ENCODE peak calls at places on chromosomes 1 and 21, in nine cellular contexts. One of them, this sample, is unnamed.

GRCh38 chr1:53381790-53382401 is 54.0 kb upstream of the LRP8 start:
- DNase-seq in nucleus accumbens: no peak
- DNase-seq in stimulated activated CD4-positive, alpha-beta T cell treated with anti-CD3 and anti-CD28 coated beads, Interleukin-4, amount 100 ng/mL, for 48 hours: no peak
- DNase-seq in OCI-M1: no peak
- DNase-seq in cardiac muscle cell: peak; percentile 22
- DNase-seq in aorta: no peak
- DNase-seq in brain microvascular endothelial cell: peak; percentile 69
- DNase-seq in posterior vena cava: peak; percentile 25
- DNase-seq in activated CD4-positive, CD25-positive, alpha-beta regulatory T cell: no peak
- DNase-seq in this sample: no peak

GRCh38 chr1:171142451-171143121 is 42.5 kb upstream of the FMO2 start:
- DNase-seq in nucleus accumbens: no peak
- DNase-seq in activated CD4-positive, CD25-positive, alpha-beta regulatory T cell: no peak
- DNase-seq in cardiac muscle cell: peak; percentile 98
- DNase-seq in OCI-M1: no peak
- DNase-seq in brain microvascular endothelial cell: peak; percentile 28
- DNase-seq in posterior vena cava: no peak
- DNase-seq in stimulated activated CD4-positive, alpha-beta T cell treated with anti-CD3 and anti-CD28 coated beads, Interleukin-4, amount 100 ng/mL, for 48 hours: no peak
- DNase-seq in aorta: no peak
- DNase-seq in this sample: peak; percentile 44

GRCh38 chr1:189538271-189538670 is 939.4 kb downstream of the BRINP3 start:
- DNase-seq in OCI-M1: no peak
- DNase-seq in cardiac muscle cell: no peak
- DNase-seq in posterior vena cava: no peak
- DNase-seq in brain microvascular endothelial cell: no peak
- DNase-seq in activated CD4-positive, CD25-positive, alpha-beta regulatory T cell: no peak
- DNase-seq in stimulated activated CD4-positive, alpha-beta T cell treated with anti-CD3 and anti-CD28 coated beads, Interleukin-4, amount 100 ng/mL, for 48 hours: no peak
- DNase-seq in aorta: no peak
- DNase-seq in nucleus accumbens: no peak
- DNase-seq in this sample: no peak

GRCh38 chr1:154520333-154520732 is 18.1 kb upstream of the SHE start:
- DNase-seq in posterior vena cava: no peak
- DNase-seq in activated CD4-positive, CD25-positive, alpha-beta regulatory T cell: no peak
- DNase-seq in brain microvascular endothelial cell: peak; percentile 13
- DNase-seq in cardiac muscle cell: peak; percentile 22
- DNase-seq in OCI-M1: peak; percentile 20
- DNase-seq in aorta: no peak
- DNase-seq in stimulated activated CD4-positive, alpha-beta T cell treated with anti-CD3 and anti-CD28 coated beads, Interleukin-4, amount 100 ng/mL, for 48 hours: no peak
- DNase-seq in nucleus accumbens: no peak
- DNase-seq in this sample: no peak

GRCh38 chr1:89836252-89836996 is 15.6 kb downstream of the LRRC8D start:
- DNase-seq in aorta: no peak
- DNase-seq in activated CD4-positive, CD25-positive, alpha-beta regulatory T cell: no peak
- DNase-seq in brain microvascular endothelial cell: no peak
- DNase-seq in OCI-M1: no peak
- DNase-seq in cardiac muscle cell: no peak
- DNase-seq in posterior vena cava: no peak
- DNase-seq in nucleus accumbens: no peak
- DNase-seq in stimulated activated CD4-positive, alpha-beta T cell treated with anti-CD3 and anti-CD28 coated beads, Interleukin-4, amount 100 ng/mL, for 48 hours: no peak
- DNase-seq in this sample: no peak

GRCh38 chr21:41928621-41929220 is 25.1 kb downstream of the C2CD2 start:
- DNase-seq in nucleus accumbens: no peak
- DNase-seq in aorta: no peak
- DNase-seq in posterior vena cava: no peak
- DNase-seq in cardiac muscle cell: no peak
- DNase-seq in activated CD4-positive, CD25-positive, alpha-beta regulatory T cell: no peak
- DNase-seq in OCI-M1: peak; percentile 90
- DNase-seq in brain microvascular endothelial cell: no peak
- DNase-seq in stimulated activated CD4-positive, alpha-beta T cell treated with anti-CD3 and anti-CD28 coated beads, Interleukin-4, amount 100 ng/mL, for 48 hours: no peak
- DNase-seq in this sample: no peak

GRCh38 chr1:169779970-169780369 is 14.7 kb downstream of the METTL18 start:
- DNase-seq in aorta: no peak
- DNase-seq in posterior vena cava: no peak
- DNase-seq in stimulated activated CD4-positive, alpha-beta T cell treated with anti-CD3 and anti-CD28 coated beads, Interleukin-4, amount 100 ng/mL, for 48 hours: no peak
- DNase-seq in nucleus accumbens: no peak
- DNase-seq in OCI-M1: no peak
- DNase-seq in activated CD4-positive, CD25-positive, alpha-beta regulatory T cell: no peak
- DNase-seq in cardiac muscle cell: no peak
- DNase-seq in brain microvascular endothelial cell: peak; percentile 66
- DNase-seq in this sample: no peak

GRCh38 chr1:29655945-29656866 is 419.9 kb downstream of the PTPRU start:
- DNase-seq in stimulated activated CD4-positive, alpha-beta T cell treated with anti-CD3 and anti-CD28 coated beads, Interleukin-4, amount 100 ng/mL, for 48 hours: no peak
- DNase-seq in aorta: no peak
- DNase-seq in brain microvascular endothelial cell: no peak
- DNase-seq in OCI-M1: no peak
- DNase-seq in nucleus accumbens: no peak
- DNase-seq in posterior vena cava: peak; percentile 66
- DNase-seq in cardiac muscle cell: peak; percentile 6
- DNase-seq in activated CD4-positive, CD25-positive, alpha-beta regulatory T cell: no peak
- DNase-seq in this sample: no peak

GRCh38 chr1:71792264-71792663 is 490.1 kb downstream of the NEGR1 start:
- DNase-seq in OCI-M1: peak; percentile 83
- DNase-seq in activated CD4-positive, CD25-positive, alpha-beta regulatory T cell: no peak
- DNase-seq in nucleus accumbens: no peak
- DNase-seq in cardiac muscle cell: no peak
- DNase-seq in brain microvascular endothelial cell: no peak
- DNase-seq in aorta: no peak
- DNase-seq in posterior vena cava: no peak
- DNase-seq in stimulated activated CD4-positive, alpha-beta T cell treated with anti-CD3 and anti-CD28 coated beads, Interleukin-4, amount 100 ng/mL, for 48 hours: no peak
- DNase-seq in this sample: no peak

GRCh38 chr1:65253800-65254319 is 55.5 kb upstream of the DNAJC6 start:
- DNase-seq in cardiac muscle cell: no peak
- DNase-seq in OCI-M1: peak; percentile 82
- DNase-seq in brain microvascular endothelial cell: peak; percentile 22
- DNase-seq in stimulated activated CD4-positive, alpha-beta T cell treated with anti-CD3 and anti-CD28 coated beads, Interleukin-4, amount 100 ng/mL, for 48 hours: no peak
- DNase-seq in activated CD4-positive, CD25-positive, alpha-beta regulatory T cell: no peak
- DNase-seq in nucleus accumbens: no peak
- DNase-seq in posterior vena cava: no peak
- DNase-seq in aorta: no peak
- DNase-seq in this sample: no peak

GRCh38 chr1:10510520-10511493 is 36.1 kb downstream of the PEX14 start:
- DNase-seq in nucleus accumbens: no peak
- DNase-seq in aorta: no peak
- DNase-seq in posterior vena cava: no peak
- DNase-seq in cardiac muscle cell: peak; percentile 74
- DNase-seq in OCI-M1: peak; percentile 91
- DNase-seq in activated CD4-positive, CD25-positive, alpha-beta regulatory T cell: peak; percentile 58
- DNase-seq in brain microvascular endothelial cell: peak; percentile 79
- DNase-seq in stimulated activated CD4-positive, alpha-beta T cell treated with anti-CD3 and anti-CD28 coated beads, Interleukin-4, amount 100 ng/mL, for 48 hours: peak; percentile 73
- DNase-seq in this sample: peak; percentile 73

GRCh38 chr1:167681497-167682102 is 40.2 kb upstream of the MPZL1 start:
- DNase-seq in activated CD4-positive, CD25-positive, alpha-beta regulatory T cell: no peak
- DNase-seq in cardiac muscle cell: no peak
- DNase-seq in aorta: no peak
- DNase-seq in nucleus accumbens: no peak
- DNase-seq in stimulated activated CD4-positive, alpha-beta T cell treated with anti-CD3 and anti-CD28 coated beads, Interleukin-4, amount 100 ng/mL, for 48 hours: no peak
- DNase-seq in brain microvascular endothelial cell: no peak
- DNase-seq in OCI-M1: no peak
- DNase-seq in posterior vena cava: no peak
- DNase-seq in this sample: no peak

GRCh38 chr1:94803517-94804441 is 16.4 kb upstream of the SLC44A3 start:
- DNase-seq in posterior vena cava: no peak
- DNase-seq in nucleus accumbens: peak; percentile 48
- DNase-seq in OCI-M1: no peak
- DNase-seq in cardiac muscle cell: peak; percentile 55
- DNase-seq in aorta: no peak
- DNase-seq in activated CD4-positive, CD25-positive, alpha-beta regulatory T cell: no peak
- DNase-seq in brain microvascular endothelial cell: no peak
- DNase-seq in stimulated activated CD4-positive, alpha-beta T cell treated with anti-CD3 and anti-CD28 coated beads, Interleukin-4, amount 100 ng/mL, for 48 hours: no peak
- DNase-seq in this sample: peak; percentile 52

GRCh38 chr1:116415699-116416533 is 42.9 kb downstream of the ATP1A1 start:
- DNase-seq in brain microvascular endothelial cell: no peak
- DNase-seq in aorta: no peak
- DNase-seq in stimulated activated CD4-positive, alpha-beta T cell treated with anti-CD3 and anti-CD28 coated beads, Interleukin-4, amount 100 ng/mL, for 48 hours: no peak
- DNase-seq in posterior vena cava: no peak
- DNase-seq in cardiac muscle cell: peak; percentile 25
- DNase-seq in nucleus accumbens: no peak
- DNase-seq in OCI-M1: peak; percentile 98
- DNase-seq in activated CD4-positive, CD25-positive, alpha-beta regulatory T cell: no peak
- DNase-seq in this sample: no peak

GRCh38 chr1:223886516-223886921 is 40.8 kb upstream of the TP53BP2 start:
- DNase-seq in stimulated activated CD4-positive, alpha-beta T cell treated with anti-CD3 and anti-CD28 coated beads, Interleukin-4, amount 100 ng/mL, for 48 hours: no peak
- DNase-seq in nucleus accumbens: no peak
- DNase-seq in activated CD4-positive, CD25-positive, alpha-beta regulatory T cell: no peak
- DNase-seq in posterior vena cava: no peak
- DNase-seq in cardiac muscle cell: no peak
- DNase-seq in brain microvascular endothelial cell: no peak
- DNase-seq in OCI-M1: no peak
- DNase-seq in aorta: no peak
- DNase-seq in this sample: peak; percentile 89

GRCh38 chr1:1806890-1807289 is 28.6 kb upstream of the NADK start:
- DNase-seq in activated CD4-positive, CD25-positive, alpha-beta regulatory T cell: no peak
- DNase-seq in OCI-M1: no peak
- DNase-seq in stimulated activated CD4-positive, alpha-beta T cell treated with anti-CD3 and anti-CD28 coated beads, Interleukin-4, amount 100 ng/mL, for 48 hours: no peak
- DNase-seq in brain microvascular endothelial cell: no peak
- DNase-seq in aorta: peak; percentile 63
- DNase-seq in posterior vena cava: no peak
- DNase-seq in nucleus accumbens: no peak
- DNase-seq in cardiac muscle cell: no peak
- DNase-seq in this sample: no peak

GRCh38 chr21:35036521-35037383 is 12.3 kb downstream of the RUNX1 start:
- DNase-seq in activated CD4-positive, CD25-positive, alpha-beta regulatory T cell: no peak
- DNase-seq in aorta: no peak
- DNase-seq in cardiac muscle cell: no peak
- DNase-seq in brain microvascular endothelial cell: no peak
- DNase-seq in OCI-M1: no peak
- DNase-seq in nucleus accumbens: no peak
- DNase-seq in stimulated activated CD4-positive, alpha-beta T cell treated with anti-CD3 and anti-CD28 coated beads, Interleukin-4, amount 100 ng/mL, for 48 hours: no peak
- DNase-seq in posterior vena cava: no peak
- DNase-seq in this sample: no peak

GRCh38 chr1:10834770-10835412 is 38.4 kb upstream of the CASZ1 start:
- DNase-seq in nucleus accumbens: no peak
- DNase-seq in stimulated activated CD4-positive, alpha-beta T cell treated with anti-CD3 and anti-CD28 coated beads, Interleukin-4, amount 100 ng/mL, for 48 hours: no peak
- DNase-seq in OCI-M1: no peak
- DNase-seq in cardiac muscle cell: no peak
- DNase-seq in posterior vena cava: no peak
- DNase-seq in brain microvascular endothelial cell: no peak
- DNase-seq in activated CD4-positive, CD25-positive, alpha-beta regulatory T cell: no peak
- DNase-seq in aorta: no peak
- DNase-seq in this sample: no peak

GRCh38 chr1:108639899-108640560 is 20.9 kb downstream of the HENMT1 start:
- DNase-seq in nucleus accumbens: no peak
- DNase-seq in stimulated activated CD4-positive, alpha-beta T cell treated with anti-CD3 and anti-CD28 coated beads, Interleukin-4, amount 100 ng/mL, for 48 hours: no peak
- DNase-seq in OCI-M1: peak; percentile 22
- DNase-seq in activated CD4-positive, CD25-positive, alpha-beta regulatory T cell: no peak
- DNase-seq in cardiac muscle cell: no peak
- DNase-seq in brain microvascular endothelial cell: no peak
- DNase-seq in aorta: no peak
- DNase-seq in posterior vena cava: no peak
- DNase-seq in this sample: no peak

GRCh38 chr1:12179111-12179519 is 12.3 kb downstream of the TNFRSF1B start:
- DNase-seq in OCI-M1: no peak
- DNase-seq in stimulated activated CD4-positive, alpha-beta T cell treated with anti-CD3 and anti-CD28 coated beads, Interleukin-4, amount 100 ng/mL, for 48 hours: peak; percentile 80
- DNase-seq in nucleus accumbens: no peak
- DNase-seq in posterior vena cava: no peak
- DNase-seq in brain microvascular endothelial cell: peak; percentile 85
- DNase-seq in aorta: no peak
- DNase-seq in activated CD4-positive, CD25-positive, alpha-beta regulatory T cell: peak; percentile 42
- DNase-seq in cardiac muscle cell: peak; percentile 62
- DNase-seq in this sample: peak; percentile 63

GRCh38 chr1:45410850-45411509 is 70.7 kb upstream of the MUTYH start:
- DNase-seq in posterior vena cava: no peak
- DNase-seq in activated CD4-positive, CD25-positive, alpha-beta regulatory T cell: no peak
- DNase-seq in aorta: no peak
- DNase-seq in stimulated activated CD4-positive, alpha-beta T cell treated with anti-CD3 and anti-CD28 coated beads, Interleukin-4, amount 100 ng/mL, for 48 hours: no peak
- DNase-seq in OCI-M1: peak; percentile 65
- DNase-seq in nucleus accumbens: no peak
- DNase-seq in brain microvascular endothelial cell: no peak
- DNase-seq in cardiac muscle cell: no peak
- DNase-seq in this sample: peak; percentile 15

GRCh38 chr1:185774384-185774783 is 40.2 kb downstream of the HMCN1 start:
- DNase-seq in nucleus accumbens: no peak
- DNase-seq in OCI-M1: no peak
- DNase-seq in brain microvascular endothelial cell: no peak
- DNase-seq in cardiac muscle cell: no peak
- DNase-seq in activated CD4-positive, CD25-positive, alpha-beta regulatory T cell: no peak
- DNase-seq in aorta: no peak
- DNase-seq in posterior vena cava: no peak
- DNase-seq in stimulated activated CD4-positive, alpha-beta T cell treated with anti-CD3 and anti-CD28 coated beads, Interleukin-4, amount 100 ng/mL, for 48 hours: no peak
- DNase-seq in this sample: no peak

GRCh38 chr21:36079010-36079649 is 9.3 kb downstream of the CBR1 start:
- DNase-seq in OCI-M1: peak; percentile 98
- DNase-seq in posterior vena cava: no peak
- DNase-seq in aorta: no peak
- DNase-seq in nucleus accumbens: no peak
- DNase-seq in stimulated activated CD4-positive, alpha-beta T cell treated with anti-CD3 and anti-CD28 coated beads, Interleukin-4, amount 100 ng/mL, for 48 hours: peak; percentile 21
- DNase-seq in cardiac muscle cell: no peak
- DNase-seq in activated CD4-positive, CD25-positive, alpha-beta regulatory T cell: peak; percentile 15
- DNase-seq in brain microvascular endothelial cell: peak; percentile 2
- DNase-seq in this sample: no peak

This sample was measured in DMS53.